ENCODE peak calls at places on chromosomes 1 and 21, in five cellular contexts. U, Z, K, A and W are unnamed samples.

GRCh38 chr1:243748706-243749283 is 101.2 kb downstream of the AKT3 start:
- DNase-seq in K (peak; percentile 28), A (peak; percentile 49), Z (peak; percentile 67), U (no peak), W (peak; percentile 72)

GRCh38 chr1:200306954-200307754 is 102.7 kb downstream of the ZNF281 start:
- DNase-seq in U (no peak), K (peak; percentile 17), A (peak; percentile 40), Z (peak; percentile 70), W (peak; percentile 47)

GRCh38 chr1:221794079-221794670 is 52.3 kb upstream of the DUSP10 start:
- DNase-seq in A (no peak), K (peak; percentile 82), Z (no peak), U (no peak), W (no peak)

GRCh38 chr1:225980005-225980404 is 19.1 kb downstream of the SDE2 start:
- DNase-seq in U (no peak), A (no peak), Z (no peak), K (no peak), W (no peak)

GRCh38 chr1:25936940-25937339 is 30.7 kb upstream of the STMN1 start:
- DNase-seq in K (no peak), U (no peak), A (no peak), Z (no peak), W (no peak)

GRCh38 chr1:156795787-156796186 is 20.9 kb downstream of the SH2D2A start:
- DNase-seq in K (no peak), U (no peak), A (peak; percentile 79), Z (no peak), W (no peak)

GRCh38 chr21:35222021-35222420 is 172.9 kb upstream of the RUNX1 start:
- DNase-seq in A (no peak), U (no peak), Z (no peak), K (no peak), W (no peak)

GRCh38 chr1:211549092-211549749 is 29.7 kb downstream of the SLC30A1 start:
- DNase-seq in A (no peak), K (no peak), U (no peak), Z (no peak), W (no peak)

GRCh38 chr1:66527688-66528087 is 6.3 kb upstream of the SGIP1 start:
- DNase-seq in Z (no peak), K (no peak), A (no peak), U (no peak), W (no peak)

GRCh38 chr1:219788091-219788490 is 140.3 kb downstream of the SLC30A10 start:
- DNase-seq in U (no peak), A (no peak), Z (no peak), K (no peak), W (no peak)

GRCh38 chr1:172629638-172630037 is 29.3 kb upstream of the FASLG start:
- DNase-seq in Z (no peak), A (no peak), K (no peak), U (no peak), W (no peak)

GRCh38 chr1:172627702-172628101 is 31.2 kb upstream of the FASLG start:
- DNase-seq in A (no peak), K (no peak), Z (no peak), U (no peak), W (no peak)

GRCh38 chr1:172628416-172628815 is 30.5 kb upstream of the FASLG start:
- DNase-seq in K (no peak), A (no peak), Z (no peak), U (no peak), W (no peak)

GRCh38 chr1:172629170-172629569 is 29.7 kb upstream of the FASLG start:
- DNase-seq in Z (no peak), U (no peak), A (no peak), K (no peak), W (no peak)

GRCh38 chr1:172626845-172627244 is 32.1 kb upstream of the FASLG start:
- DNase-seq in U (no peak), K (no peak), A (peak; percentile 7), Z (no peak), W (no peak)
- TF ChIP-seq KDM1A in U (no peak), K (no peak), A (no peak), Z (no peak), W (no peak)

DNA sequence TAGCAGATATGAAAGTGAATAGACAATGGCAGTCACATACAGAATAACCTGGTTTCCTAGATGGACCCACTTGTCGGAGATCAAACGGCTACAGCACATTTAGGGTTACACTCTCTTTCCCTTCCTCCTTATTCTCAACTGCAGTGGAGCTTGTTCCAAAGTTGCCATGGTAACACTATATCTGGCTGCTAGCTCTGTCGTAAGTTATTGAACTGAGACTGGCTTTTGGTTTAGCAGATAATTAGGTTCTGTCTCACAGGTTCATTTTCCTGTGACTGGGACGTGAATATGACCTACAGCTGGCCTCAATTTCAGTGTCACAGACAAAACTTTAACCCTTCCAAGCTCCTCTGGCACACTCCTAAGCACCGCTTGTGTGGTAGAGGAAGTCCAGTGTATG is 875.8 kb downstream of the USP25 start:
- DNase-seq in U (no peak), Z (no peak), K (no peak), A (no peak), W (no peak)
- TF ChIP-seq KDM1A in U (no peak), Z (no peak), K (no peak), A (no peak), W (no peak)

GRCh38 chr1:3610165-3610822 is 1.0 kb downstream of the MEGF6 start:
- DNase-seq in K (no peak), U (no peak), Z (no peak), A (no peak), W (no peak)
- TF ChIP-seq KDM1A in K (no peak), U (no peak), Z (no peak), A (no peak), W (no peak)

DNA sequence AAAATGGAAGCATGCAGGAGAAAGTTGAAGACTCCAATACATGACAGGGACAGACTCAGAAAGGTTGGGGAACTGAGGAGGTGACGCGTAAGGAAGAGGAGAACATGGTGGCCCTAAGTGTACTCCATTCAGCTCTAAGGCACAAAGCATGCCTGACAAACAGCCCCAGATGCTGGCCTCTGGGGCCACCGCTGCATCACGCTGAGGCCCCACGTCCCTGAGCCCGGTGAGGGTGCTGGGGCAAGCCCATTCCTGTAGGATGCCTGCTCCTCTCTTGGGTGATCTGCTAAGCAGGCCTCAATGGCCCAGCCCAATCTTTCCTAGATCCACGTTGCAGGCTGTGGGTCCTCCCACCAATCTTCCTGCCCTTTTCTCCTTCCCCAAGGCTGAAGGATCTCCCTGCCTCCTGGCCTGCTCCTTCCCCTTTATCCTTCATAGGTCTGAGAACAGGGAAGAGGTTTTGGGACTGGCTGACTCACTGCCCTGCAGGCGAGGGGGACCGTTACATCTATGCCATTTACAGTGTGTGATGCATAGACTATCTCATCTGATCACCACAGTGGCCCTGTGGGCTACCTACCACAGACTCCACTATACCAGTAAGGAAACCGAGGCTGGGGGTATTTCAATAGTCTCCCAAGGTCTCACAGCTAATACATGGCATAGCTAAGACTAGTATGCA is 16.8 kb upstream of the NID1 start:
- DNase-seq in U (no peak), K (no peak), Z (no peak), A (no peak), W (no peak)
- TF ChIP-seq KDM1A in U (no peak), K (no peak), Z (no peak), A (no peak), W (no peak)

GRCh38 chr1:234611153-234611798 is 1.3 kb upstream of the IRF2BP2 start:
- DNase-seq in U (no peak), Z (no peak), A (peak; percentile 93), K (peak; percentile 76), W (peak; percentile 71)

GRCh38 chr1:234609528-234610042 is 393 bp downstream of the IRF2BP2 start:
- DNase-seq in U (no peak), Z (peak; percentile 56), K (no peak), A (no peak), W (peak; percentile 45)

GRCh38 chr1:234608720-234609527 is 1.1 kb downstream of the IRF2BP2 start:
- DNase-seq in Z (peak; percentile 32), A (no peak), K (no peak), U (peak; percentile 67), W (peak; percentile 69)

GRCh38 chr1:234610582-234611152 is 689 bp upstream of the IRF2BP2 start:
- DNase-seq in A (peak; percentile 90), K (peak; percentile 75), U (peak; percentile 93), Z (peak; percentile 75), W (peak; percentile 95)

DNA sequence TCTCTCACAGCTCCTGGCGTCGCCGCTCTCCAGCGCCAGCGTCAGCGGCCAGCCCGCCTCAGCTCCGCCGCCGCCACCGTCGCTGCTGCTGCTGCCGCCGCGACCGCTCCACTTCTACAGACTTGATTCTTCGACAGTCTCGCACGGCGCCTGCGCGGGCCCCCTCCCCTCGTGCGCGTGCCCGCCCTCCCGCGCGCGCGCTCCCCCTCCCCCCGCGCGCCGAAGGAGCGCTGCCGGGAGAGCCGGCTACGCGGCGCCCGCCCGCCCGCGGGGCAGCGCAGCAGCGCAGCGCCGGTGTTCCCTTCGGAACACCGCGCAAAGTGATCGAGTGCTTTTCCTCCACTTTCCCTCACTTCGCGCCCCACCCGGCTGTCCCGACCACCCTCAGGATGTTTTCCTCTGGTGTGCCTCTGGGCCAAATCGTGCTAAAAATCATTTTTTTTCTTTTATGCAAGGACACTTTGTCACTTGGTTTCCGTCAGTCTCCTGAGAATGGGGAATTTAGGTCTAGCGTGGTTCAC is at the start of gene IRF2BP2:
- DNase-seq in A (peak; percentile 68), K (no peak), U (peak; percentile 75), Z (peak; percentile 98), W (peak; percentile 68)
- TF ChIP-seq KDM1A in A (no peak), K (no peak), U (no peak), Z (no peak), W (no peak)

GRCh38 chr1:176996455-176997090 is 167.9 kb downstream of the ASTN1 start:
- DNase-seq in U (peak; percentile 56), Z (no peak), K (no peak), A (no peak), W (no peak)
- TF ChIP-seq KDM1A in U (no peak), Z (no peak), K (no peak), A (no peak), W (no peak)

DNA sequence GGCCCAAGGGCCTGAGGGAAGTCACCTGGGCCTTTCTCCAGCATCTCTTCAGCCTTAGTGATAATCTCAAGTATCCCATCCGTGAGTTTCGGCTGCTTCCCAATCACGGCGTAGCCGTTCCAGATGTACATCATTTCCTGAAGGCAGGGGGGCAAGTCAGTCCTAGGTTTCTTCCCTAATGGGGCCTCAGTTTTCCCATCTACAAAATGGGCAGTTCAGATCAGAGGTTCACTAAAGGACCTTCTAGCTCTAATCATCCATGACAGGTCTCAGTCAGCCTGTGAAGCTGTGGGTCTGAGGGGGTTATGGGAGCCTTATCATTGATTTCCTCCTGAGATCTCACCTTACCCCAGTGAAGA is 39.9 kb downstream of the TTC39A start:
- DNase-seq in K (no peak), A (no peak), Z (no peak), U (no peak), W (no peak)
- TF ChIP-seq KDM1A in K (no peak), A (no peak), Z (peak; percentile 80), U (peak; percentile 31), W (no peak)

GRCh38 chr1:61636392-61636791 is 88.5 kb downstream of the TM2D1 start:
- DNase-seq in K (no peak), U (no peak), A (no peak), Z (no peak), W (no peak)

GRCh38 chr1:61638296-61638695 is 86.6 kb downstream of the TM2D1 start:
- DNase-seq in Z (no peak), U (no peak), A (no peak), K (no peak), W (no peak)

GRCh38 chr1:61635529-61635928 is 89.4 kb downstream of the TM2D1 start:
- DNase-seq in A (no peak), Z (no peak), U (no peak), K (no peak), W (no peak)

GRCh38 chr1:61637470-61637869 is 87.5 kb downstream of the TM2D1 start:
- DNase-seq in Z (no peak), K (no peak), A (no peak), U (no peak), W (no peak)

GRCh38 chr1:61636814-61637213 is 88.1 kb downstream of the TM2D1 start:
- DNase-seq in U (no peak), Z (no peak), A (no peak), K (no peak), W (no peak)
- TF ChIP-seq KDM1A in U (no peak), Z (no peak), A (no peak), K (no peak), W (no peak)